ENCODE peak calls at places on chromosomes 5 and 9, in eight cellular contexts. W is mesothelial cell of epicardium, P is EL, E is LoVo, H is left cardiac atrium, D is endodermal cell, I is thyroid gland, N is skeletal muscle cell. V is an unnamed sample.

GRCh38 chr5:62138607-62139006 is 167.4 kb upstream of the KIF2A start:
- DNase-seq in H (no peak), E (no peak), W (no peak), D (peak), I (no peak), N (no peak), P (no peak), V (no peak)

GRCh38 chr5:128681764-128682664 is 144.0 kb upstream of the FBN2 start:
- DNase-seq in E (peak), W (no peak), I (no peak), H (no peak), D (peak), N (no peak), P (peak), V (peak)

GRCh38 chr9:806285-807156 is 35.0 kb upstream of the DMRT1 start:
- DNase-seq in D (no peak), W (no peak), N (no peak), P (peak), I (no peak), H (no peak), E (peak), V (peak)

GRCh38 chr5:175895701-175896102 is 24.3 kb downstream of the CPLX2 start:
- DNase-seq in I (no peak), P (no peak), N (no peak), E (no peak), W (no peak), H (no peak), D (no peak), V (no peak)

GRCh38 chr5:149618581-149619248 is 37.4 kb downstream of the ARHGEF37 start:
- DNase-seq in D (peak), E (peak), P (peak), H (no peak), W (no peak), N (no peak), I (peak), V (peak)

GRCh38 chr9:128098017-128098935 is 29.3 kb downstream of the PTGES2 start:
- DNase-seq in N (peak), P (peak), E (peak), I (peak), D (peak), H (peak), W (peak), V (peak)

GRCh38 chr5:72302171-72302570 is 17.9 kb downstream of the MRPS27 start:
- DNase-seq in P (peak), W (no peak), N (no peak), E (no peak), D (peak), I (no peak), H (no peak), V (no peak)

GRCh38 chr9:3810231-3810630 is 284.4 kb upstream of the RFX3 start:
- DNase-seq in D (no peak), H (no peak), N (no peak), E (no peak), W (no peak), I (no peak), P (no peak), V (no peak)

GRCh38 chr5:131211669-131212068 is 40.9 kb downstream of the LYRM7 start:
- DNase-seq in W (no peak), P (no peak), E (no peak), I (no peak), N (no peak), H (no peak), D (no peak), V (no peak)

GRCh38 chr9:116133163-116133562 is 20.4 kb upstream of the PAPPA start:
- DNase-seq in H (no peak), E (no peak), W (no peak), D (no peak), N (no peak), P (no peak), I (no peak), V (no peak)

GRCh38 chr9:13292158-13292557 is 12.7 kb upstream of the MPDZ start:
- DNase-seq in H (no peak), E (no peak), P (no peak), W (no peak), I (no peak), N (no peak), D (no peak), V (no peak)

GRCh38 chr9:19161257-19162025 is 34.1 kb upstream of the PLIN2 start:
- DNase-seq in P (peak), H (no peak), E (peak), W (no peak), I (peak), D (no peak), N (peak), V (no peak)

GRCh38 chr5:126070481-126070880 is 352.7 kb upstream of the GRAMD2B start:
- DNase-seq in H (no peak), D (no peak), P (no peak), N (no peak), E (no peak), W (no peak), I (no peak), V (no peak)

GRCh38 chr9:29322240-29322639 is 1749.0 kb upstream of the C9orf72 start:
- DNase-seq in E (no peak), N (no peak), D (no peak), I (no peak), P (no peak), H (no peak), W (no peak), V (no peak)

GRCh38 chr9:125255781-125256391 is 5.7 kb upstream of the GAPVD1 start:
- DNase-seq in I (peak), N (no peak), E (no peak), P (no peak), W (no peak), H (no peak), D (peak), V (no peak)

GRCh38 chr9:86766912-86767311 is 180.4 kb downstream of the GAS1 start:
- DNase-seq in I (no peak), H (peak), D (no peak), W (no peak), N (peak), E (peak), P (peak), V (no peak)

GRCh38 chr5:132746592-132747063 is 598 bp upstream of the CCNI2 start:
- DNase-seq in P (peak), W (no peak), I (peak), D (peak), N (no peak), E (peak), H (no peak), V (no peak)

GRCh38 chr5:154771383-154771901 is 16.3 kb downstream of the LARP1 start:
- DNase-seq in H (peak), P (peak), E (no peak), I (no peak), D (peak), N (peak), W (no peak), V (no peak)

GRCh38 chr9:99055384-99055783 is 49.5 kb upstream of the TGFBR1 start:
- DNase-seq in P (peak), N (no peak), H (no peak), W (no peak), I (no peak), D (no peak), E (no peak), V (no peak)

GRCh38 chr9:137390553-137391410 is 32.2 kb downstream of the EXD3 start:
- DNase-seq in W (no peak), P (no peak), H (no peak), E (no peak), I (peak), D (no peak), N (no peak), V (no peak)

GRCh38 chr9:98369896-98370295 is 114.4 kb upstream of the TBC1D2 start:
- DNase-seq in E (no peak), I (no peak), P (no peak), D (no peak), N (no peak), H (no peak), W (no peak), V (no peak)

GRCh38 chr5:96509721-96510383 is 76.8 kb upstream of the PCSK1 start:
- DNase-seq in E (peak), I (no peak), W (no peak), N (peak), H (no peak), D (no peak), P (peak), V (no peak)

GRCh38 chr9:99430301-99430700 is 208.2 kb downstream of the SEC61B start:
- DNase-seq in H (no peak), P (peak), W (no peak), N (peak), I (no peak), D (no peak), E (no peak), V (no peak)